ENCODE peak calls at places on chromosomes 2 and 18, in four cellular contexts. B is transverse colon, V is A549, R is esophagus squamous epithelium. N is an unnamed sample.
A peak's percentile ranks its signal among the peaks of the same experiment; 100 is the strongest.

GRCh38 chr18:44031063-44031462 is 649.6 kb upstream of the SETBP1 start:
- DNase-seq in B (no peak), V (no peak), R (no peak), N (no peak)

GRCh38 chr2:127659408-127660290 is 13.7 kb downstream of the GPR17 start:
- DNase-seq in B (peak; percentile 9), V (no peak), R (no peak), N (no peak)

GRCh38 chr2:145076085-145076484 is 556.2 kb upstream of the ZEB2 start:
- DNase-seq in B (no peak), V (no peak), R (no peak), N (no peak)

GRCh38 chr2:21429747-21430146 is 306.0 kb downstream of the TDRD15 start:
- DNase-seq in B (no peak), V (no peak), R (no peak), N (no peak)

GRCh38 chr2:20317690-20318089 is 33.0 kb downstream of the PUM2 start:
- DNase-seq in B (no peak), V (no peak), R (no peak), N (no peak)

GRCh38 chr18:7482342-7482741 is 84.8 kb upstream of the PTPRM start:
- DNase-seq in B (no peak), V (no peak), R (no peak), N (no peak)

GRCh38 chr2:63614983-63615945 is 26.5 kb downstream of the MDH1 start:
- DNase-seq in B (no peak), V (peak; percentile 8), R (no peak), N (no peak)

GRCh38 chr2:215692387-215693079 is 256.7 kb upstream of the FN1 start:
- DNase-seq in B (no peak), V (no peak), R (no peak), N (no peak)

GRCh38 chr2:170500770-170501169 is 214.4 kb upstream of the SP5 start:
- DNase-seq in B (no peak), V (no peak), R (no peak), N (no peak)

GRCh38 chr2:64692401-64692800 is 38.7 kb upstream of the SERTAD2 start:
- DNase-seq in B (no peak), V (no peak), R (no peak), N (no peak)

GRCh38 chr2:181607629-181608627 is 49.0 kb downstream of the CERKL start:
- DNase-seq in B (no peak), V (no peak), R (no peak), N (no peak)

GRCh38 chr2:64857581-64858471 is 131.4 kb upstream of the SLC1A4 start:
- DNase-seq in B (no peak), V (no peak), R (no peak), N (no peak)

GRCh38 chr2:159680692-159681091 is 31.6 kb upstream of the MARCHF7 start:
- DNase-seq in B (no peak), V (no peak), R (no peak), N (no peak)

GRCh38 chr2:86249176-86249842 is 50.1 kb downstream of the MRPL35 start:
- DNase-seq in B (no peak), V (peak; percentile 55), R (no peak), N (no peak)

GRCh38 chr2:214203199-214203598 is 207.7 kb upstream of the VWC2L start:
- DNase-seq in B (no peak), V (no peak), R (no peak), N (no peak)

GRCh38 chr2:241314181-241314932 is 1.1 kb downstream of the HDLBP start:
- DNase-seq in B (no peak), V (peak; percentile 74), R (no peak), N (no peak)

GRCh38 chr18:23209031-23209430 is 73.7 kb downstream of the CABLES1 start:
- DNase-seq in B (no peak), V (no peak), R (no peak), N (no peak)

GRCh38 chr2:222319576-222320440 is 21.0 kb upstream of the PAX3 start:
- DNase-seq in B (no peak), V (peak; percentile 39), R (no peak), N (no peak)

GRCh38 chr18:78640596-78640995 is 339.0 kb upstream of the SALL3 start:
- DNase-seq in B (no peak), V (no peak), R (no peak), N (no peak)

GRCh38 chr2:15793978-15794377 is 146.4 kb upstream of the MYCN start:
- DNase-seq in B (no peak), V (no peak), R (no peak), N (no peak)

GRCh38 chr2:198116652-198117175 is 312.3 kb downstream of the PLCL1 start:
- DNase-seq in B (no peak), V (no peak), R (no peak), N (no peak)

GRCh38 chr2:111226797-111227700 is 106.3 kb downstream of the BCL2L11 start:
- DNase-seq in B (no peak), V (no peak), R (no peak), N (no peak)

GRCh38 chr2:199589303-199589702 is 131.6 kb upstream of the SATB2 start:
- DNase-seq in B (no peak), V (no peak), R (no peak), N (no peak)

GRCh38 chr2:3597567-3597966 is 2.7 kb downstream of the COLEC11 start:
- DNase-seq in B (no peak), V (no peak), R (no peak), N (no peak)

GRCh38 chr18:58505181-58505580 is 123.7 kb downstream of the ALPK2 start:
- DNase-seq in B (no peak), V (no peak), R (no peak), N (no peak)

GRCh38 chr2:46284260-46284659 is 12.9 kb upstream of the EPAS1 start:
- DNase-seq in B (no peak), V (no peak), R (no peak), N (no peak)

GRCh38 chr2:68939962-68940361 is 12.7 kb downstream of the GKN2 start:
- DNase-seq in B (no peak), V (no peak), R (no peak), N (no peak)

GRCh38 chr2:68946117-68946516 is 6.6 kb downstream of the GKN2 start:
- DNase-seq in B (no peak), V (no peak), R (no peak), N (no peak)

GRCh38 chr2:68942827-68943226 is 9.9 kb downstream of the GKN2 start:
- DNase-seq in B (no peak), V (no peak), R (no peak), N (no peak)

GRCh38 chr2:68940369-68940768 is 12.3 kb downstream of the GKN2 start:
- DNase-seq in B (no peak), V (no peak), R (no peak), N (no peak)

GRCh38 chr2:68943581-68944568 is 8.8 kb downstream of the GKN2 start:
- DNase-seq in B (peak; percentile 59), V (peak; percentile 79), R (no peak), N (no peak)
- TF ChIP-seq POLR2A in B (no peak), V (no peak), R (no peak), N (no peak)

GRCh38 chr2:180077295-180077906 is 70.3 kb upstream of the CWC22 start:
- DNase-seq in B (no peak), V (peak; percentile 9), R (no peak), N (no peak)

GRCh38 chr2:180075763-180076362 is 68.8 kb upstream of the CWC22 start:
- DNase-seq in B (peak; percentile 64), V (no peak), R (no peak), N (no peak)

GRCh38 chr2:180071797-180072196 is 64.7 kb upstream of the CWC22 start:
- DNase-seq in B (no peak), V (no peak), R (no peak), N (no peak)
- TF ChIP-seq POLR2A in B (no peak), V (no peak), R (no peak), N (no peak)

GRCh38 chr2:27737676-27738348 is 33.7 kb upstream of the MRPL33 start:
- DNase-seq in B (no peak), V (peak; percentile 62), R (no peak), N (no peak)

GRCh38 chr2:27736890-27737204 is 34.7 kb upstream of the MRPL33 start:
- DNase-seq in B (no peak), V (no peak), R (no peak), N (no peak)

GRCh38 chr2:27734305-27734704 is 37.2 kb upstream of the MRPL33 start:
- DNase-seq in B (no peak), V (no peak), R (no peak), N (no peak)

GRCh38 chr2:27736031-27736889 is 35.3 kb upstream of the MRPL33 start:
- DNase-seq in B (no peak), V (no peak), R (no peak), N (no peak)

DNA sequence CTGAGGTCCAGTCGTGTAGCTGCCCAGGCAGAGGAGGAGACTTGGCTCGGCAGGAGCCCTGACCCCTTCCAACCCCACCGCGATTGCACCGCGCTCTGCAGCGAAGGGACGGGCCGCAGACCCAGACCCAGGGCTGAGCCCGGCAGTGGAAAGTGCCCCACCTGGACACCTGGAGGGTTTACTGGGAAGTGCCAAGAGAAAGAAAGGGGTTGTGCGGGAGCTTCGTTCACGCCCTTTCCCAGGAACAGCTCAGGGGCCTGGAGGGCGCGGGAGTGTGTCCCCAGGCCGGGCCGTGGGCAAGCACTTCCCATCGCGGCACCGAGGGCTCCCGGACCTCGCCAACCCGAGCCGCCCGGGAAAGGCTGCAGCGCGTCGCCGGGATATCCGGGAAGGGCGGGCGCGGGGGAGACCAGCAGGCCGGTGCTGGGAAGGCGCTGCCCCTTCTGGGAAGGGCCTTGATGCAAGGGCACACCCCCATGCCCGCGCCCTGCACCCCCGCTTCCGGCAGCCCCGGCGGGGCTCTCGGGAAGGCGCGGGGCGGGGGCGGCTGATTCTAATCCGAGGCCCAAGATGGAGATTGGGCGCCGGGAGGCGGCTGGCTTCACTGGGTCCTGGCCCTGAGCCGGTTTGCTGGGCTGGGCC is 36.1 kb upstream of the MRPL33 start:
- DNase-seq in B (peak; percentile 78), V (no peak), R (no peak), N (no peak)
- TF ChIP-seq POLR2A in B (peak; percentile 68), V (no peak), R (no peak), N (no peak)

DNA sequence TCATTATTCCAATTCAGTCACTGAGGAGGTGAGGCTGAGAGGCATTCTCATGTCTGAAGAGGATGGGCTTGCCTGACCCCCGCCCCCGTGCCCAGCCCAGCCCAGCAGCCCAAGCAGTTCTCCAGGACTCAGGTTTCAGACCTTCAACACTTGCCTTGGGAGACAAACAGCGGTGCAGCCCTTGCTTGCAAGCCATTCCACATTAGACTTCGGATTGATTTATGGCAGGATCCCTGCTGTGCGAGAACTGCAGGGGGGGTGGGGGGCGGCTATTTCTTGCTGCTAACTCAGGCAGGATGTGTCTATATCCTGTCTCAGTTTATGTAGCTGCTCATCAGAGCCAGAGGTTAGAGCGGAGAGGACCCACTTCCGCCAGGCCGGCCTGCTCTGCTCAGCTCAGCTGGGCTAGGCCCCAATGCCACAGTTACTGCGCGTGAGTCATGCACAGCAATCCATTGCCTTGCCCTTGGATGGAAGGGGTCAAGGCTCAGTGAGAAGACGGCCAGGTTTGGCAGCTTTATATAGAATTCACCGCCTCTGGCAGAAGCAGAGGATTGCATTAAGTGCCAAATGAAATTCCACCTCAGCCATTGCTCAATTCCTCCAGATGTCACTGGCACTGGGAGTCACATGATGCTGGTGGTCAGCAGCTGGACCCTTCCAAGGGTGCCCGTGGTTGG is 1.8 kb downstream of the GYPC start:
- DNase-seq in B (peak; percentile 77), V (peak; percentile 5), R (peak; percentile 34), N (peak; percentile 61)
- TF ChIP-seq POLR2A in B (peak; percentile 32), V (no peak), R (no peak), N (peak; percentile 81)

GRCh38 chr2:156333274-156333950 is 891 bp upstream of the NR4A2 start:
- DNase-seq in B (no peak), V (no peak), R (no peak), N (no peak)
- TF ChIP-seq POLR2A in B (no peak), V (no peak), R (no peak), N (no peak)

N was measured in GM12878.